ENCODE peak calls at places on chromosome 20, in six cellular contexts. P is GM23338, G is A549, V is SK-N-SH, Q is HCT116, R is GM12878. M is an unnamed sample.

GRCh38 chr20:31663838-31664695 is 26.4 kb downstream of the COX4I2 start:
- DNase-seq in P (peak; percentile 39), G (no peak), V (no peak), Q (no peak), R (no peak), M (no peak)

GRCh38 chr20:60147004-60147403 is 188.8 kb downstream of the CDH26 start:
- DNase-seq in P (no peak), G (no peak), V (no peak), Q (no peak), R (no peak), M (no peak)

GRCh38 chr20:43915209-43916072 is 789 bp downstream of the TOX2 start:
- DNase-seq in P (peak; percentile 67), G (no peak), V (peak; percentile 77), Q (no peak), R (no peak), M (no peak)

GRCh38 chr20:53133628-53134027 is 161.5 kb downstream of the TSHZ2 start:
- DNase-seq in P (no peak), G (no peak), V (no peak), Q (no peak), R (no peak), M (no peak)

GRCh38 chr20:44540834-44541233 is 19.0 kb upstream of the SERINC3 start:
- DNase-seq in P (peak; percentile 39), G (no peak), V (no peak), Q (no peak), R (no peak), M (no peak)

GRCh38 chr20:25309395-25310267 is 61.7 kb downstream of the PYGB start:
- DNase-seq in P (no peak), G (peak; percentile 87), V (peak; percentile 82), Q (peak; percentile 65), R (no peak), M (no peak)

GRCh38 chr20:43830883-43831282 is 83.8 kb upstream of the TOX2 start:
- DNase-seq in P (no peak), G (no peak), V (no peak), Q (no peak), R (no peak), M (no peak)

GRCh38 chr20:40195742-40196141 is 493.3 kb downstream of the MAFB start:
- DNase-seq in P (no peak), G (no peak), V (no peak), Q (no peak), R (no peak), M (no peak)

GRCh38 chr20:52180167-52180840 is 11.3 kb downstream of the ZFP64 start:
- DNase-seq in P (no peak), G (no peak), V (no peak), Q (no peak), R (no peak), M (no peak)

GRCh38 chr20:25739615-25740320 is 43.1 kb upstream of the ZNF337 start:
- DNase-seq in P (no peak), G (no peak), V (no peak), Q (no peak), R (no peak), M (no peak)

GRCh38 chr20:52789716-52790115 is 182.4 kb upstream of the TSHZ2 start:
- DNase-seq in P (no peak), G (no peak), V (no peak), Q (no peak), R (no peak), M (no peak)

GRCh38 chr20:44908987-44909871 is 631 bp upstream of the PABPC1L start:
- DNase-seq in P (no peak), G (no peak), V (no peak), Q (no peak), R (no peak), M (no peak)

GRCh38 chr20:3226864-3227263 is 12.1 kb downstream of the SLC4A11 start:
- DNase-seq in P (no peak), G (no peak), V (no peak), Q (no peak), R (no peak), M (no peak)

GRCh38 chr20:20368414-20369352 is 779 bp downstream of the INSM1 start:
- DNase-seq in P (peak; percentile 10), G (no peak), V (peak; percentile 50), Q (no peak), R (no peak), M (no peak)

GRCh38 chr20:7346562-7346961 is 579.1 kb downstream of the BMP2 start:
- DNase-seq in P (no peak), G (no peak), V (no peak), Q (no peak), R (no peak), M (no peak)

GRCh38 chr20:15047100-15047499 is 709.7 kb upstream of the FLRT3 start:
- DNase-seq in P (no peak), G (no peak), V (no peak), Q (no peak), R (no peak), M (no peak)

GRCh38 chr20:10179574-10180298 is 38.9 kb upstream of the SNAP25 start:
- DNase-seq in P (peak; percentile 78), G (peak; percentile 21), V (peak; percentile 22), Q (peak; percentile 8), R (no peak), M (no peak)

GRCh38 chr20:32571566-32571965 is 13.6 kb downstream of the NOL4L start:
- DNase-seq in P (no peak), G (no peak), V (no peak), Q (no peak), R (no peak), M (no peak)

GRCh38 chr20:45910670-45911485 is 1.1 kb downstream of the PLTP start:
- DNase-seq in P (peak; percentile 100), G (peak; percentile 87), V (peak; percentile 96), Q (peak; percentile 96), R (peak; percentile 99), M (peak; percentile 96)

GRCh38 chr20:23103284-23104018 is 17.3 kb upstream of the CD93 start:
- DNase-seq in P (no peak), G (no peak), V (no peak), Q (no peak), R (no peak), M (no peak)

GRCh38 chr20:542777-543368 is 717 bp downstream of the CSNK2A1 start:
- DNase-seq in P (peak; percentile 59), G (peak; percentile 63), V (no peak), Q (no peak), R (no peak), M (no peak)

GRCh38 chr20:44074252-44075151 is 112.5 kb downstream of the JPH2 start:
- DNase-seq in P (no peak), G (no peak), V (peak; percentile 86), Q (no peak), R (no peak), M (peak; percentile 73)

GRCh38 chr20:63539092-63539430 is 1.9 kb upstream of the PTK6 start:
- DNase-seq in P (no peak), G (no peak), V (no peak), Q (no peak), R (no peak), M (no peak)

GRCh38 chr20:63536241-63536977 is 767 bp downstream of the PTK6 start:
- DNase-seq in P (no peak), G (peak; percentile 58), V (peak; percentile 92), Q (no peak), R (no peak), M (no peak)

GRCh38 chr20:63538204-63539091 is 1.3 kb upstream of the PTK6 start:
- DNase-seq in P (peak; percentile 66), G (peak; percentile 95), V (no peak), Q (no peak), R (no peak), M (no peak)

GRCh38 chr20:63536997-63537524 is at the start of gene PTK6:
- DNase-seq in P (no peak), G (peak; percentile 87), V (no peak), Q (no peak), R (no peak), M (peak; percentile 50)

DNA sequence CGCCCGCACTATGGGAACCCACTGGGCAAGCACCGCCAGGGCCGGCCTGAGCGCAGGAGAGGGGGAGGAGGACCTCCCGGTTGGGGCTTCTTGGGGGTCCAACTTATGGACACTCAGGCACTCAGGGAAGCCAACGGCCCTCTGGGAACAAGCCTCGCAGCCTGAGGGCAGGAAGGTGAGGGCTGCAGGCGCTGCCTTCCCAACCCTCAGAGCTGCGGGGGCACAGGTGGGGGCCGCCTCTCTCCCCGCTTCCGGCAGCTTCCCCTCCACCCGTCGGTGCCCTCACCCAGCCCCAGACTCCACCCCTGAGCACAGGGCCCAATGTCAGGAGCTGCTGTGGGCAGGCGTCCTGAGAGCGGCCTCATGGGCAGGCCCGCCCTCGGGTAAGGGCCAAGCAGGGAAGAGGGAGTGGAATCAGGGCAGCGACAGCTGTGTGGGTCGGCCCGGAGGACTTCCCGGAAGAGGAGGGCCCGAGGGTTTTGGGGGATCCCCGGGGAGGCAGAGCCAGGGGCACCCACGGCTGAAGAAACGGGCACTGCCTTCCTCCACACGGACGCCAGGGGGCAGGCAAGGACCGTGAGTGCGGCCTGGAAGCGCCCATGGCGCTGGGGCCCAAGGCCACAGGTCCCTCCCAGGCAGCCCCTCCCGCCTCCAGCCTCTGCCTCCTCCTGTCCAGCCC is 488 bp upstream of the PTK6 start:
- DNase-seq in P (peak; percentile 92), G (peak; percentile 100), V (peak; percentile 97), Q (peak; percentile 93), R (peak; percentile 93), M (peak; percentile 88)
- H3K4me3 ChIP-seq in P (peak overlapping the region; percentile 51), G (peak overlapping the region; percentile 59), V (peak overlapping the region; percentile 29), Q (peak overlapping the region; percentile 67), R (peak overlapping the region; percentile 63), M (peak overlapping the region; percentile 42)

GRCh38 chr20:63236116-63236837 is 572 bp downstream of the BIRC7 start:
- DNase-seq in P (no peak), G (no peak), V (no peak), Q (no peak), R (no peak), M (no peak)

GRCh38 chr20:63233061-63233344 is 2.7 kb upstream of the BIRC7 start:
- DNase-seq in P (no peak), G (no peak), V (no peak), Q (no peak), R (no peak), M (no peak)

GRCh38 chr20:63235399-63235983 is at the start of gene BIRC7:
- DNase-seq in P (no peak), G (no peak), V (no peak), Q (no peak), R (no peak), M (peak; percentile 27)

GRCh38 chr20:63233924-63234323 is 1.8 kb upstream of the BIRC7 start:
- DNase-seq in P (no peak), G (no peak), V (no peak), Q (no peak), R (no peak), M (no peak)

GRCh38 chr20:63234693-63235398 is 859 bp upstream of the BIRC7 start:
- DNase-seq in P (peak; percentile 90), G (peak; percentile 63), V (no peak), Q (no peak), R (no peak), M (no peak)
- TF ChIP-seq REST in P (no peak), G (no peak), V (no peak), Q (no peak), R (no peak), M (no peak)

GRCh38 chr20:49987868-49988690 is 5.3 kb downstream of the SNAI1 start:
- DNase-seq in P (no peak), G (no peak), V (no peak), Q (no peak), R (no peak), M (no peak)
- H3K4me3 ChIP-seq in P (no peak overlapping the region), G (no peak overlapping the region), V (no peak overlapping the region), Q (no peak overlapping the region), R (no peak overlapping the region), M (no peak overlapping the region)

DNA sequence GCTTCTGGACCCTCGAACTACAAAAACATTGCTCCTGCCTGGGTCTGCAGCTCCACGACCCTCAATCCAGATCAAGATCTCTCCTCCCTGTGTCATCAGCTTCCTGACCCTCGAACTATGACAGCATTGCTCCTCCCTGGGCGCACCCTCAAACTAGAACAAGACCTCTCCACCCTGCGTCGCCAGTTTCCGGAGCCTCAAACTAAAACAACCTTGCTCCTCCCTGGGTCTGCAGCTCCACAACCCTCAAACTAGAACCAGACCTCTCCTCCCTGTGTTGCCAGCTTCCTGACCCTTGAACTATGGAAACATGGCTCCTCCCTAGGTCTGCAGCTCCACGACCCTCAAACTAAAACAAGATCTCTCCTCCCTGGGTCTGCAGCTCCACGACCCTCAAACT is 339.7 kb upstream of the SULF2 start:
- DNase-seq in P (no peak), G (no peak), V (no peak), Q (no peak), R (no peak), M (no peak)
- TF ChIP-seq REST in P (no peak), G (no peak), V (no peak), Q (no peak), R (no peak), M (no peak)